ENCODE peak calls at places on chromosome 21, in eight cellular contexts. Y, J, V, U, M, L, R and E are unnamed samples. For H3K27me3, the result is how much of the 10 kb centered on the place peaks cover.

GRCh38 chr21:25974937-25975336 is 195.6 kb downstream of the APP start:
- DNase-seq in V (no peak), L (no peak), M (no peak), Y (no peak), U (no peak), R (no peak), J (no peak), E (no peak)

GRCh38 chr21:23475518-23476189 is 2131.6 kb downstream of the MRPL39 start:
- DNase-seq in J (no peak), V (no peak), U (peak), R (no peak), Y (peak), M (no peak), L (no peak), E (no peak)

GRCh38 chr21:42461185-42461520 is 34.9 kb downstream of the RSPH1 start:
- DNase-seq in M (no peak), R (no peak), U (no peak), J (no peak), Y (no peak), V (no peak), L (no peak), E (no peak)

GRCh38 chr21:42156690-42157605 is 62.0 kb upstream of the ABCG1 start:
- DNase-seq in V (peak), U (no peak), Y (no peak), R (no peak), L (no peak), M (no peak), J (no peak), E (no peak)

GRCh38 chr21:43767498-43767979 is 8.6 kb downstream of the CSTB start:
- DNase-seq in R (no peak), J (no peak), U (no peak), V (no peak), Y (no peak), L (no peak), M (no peak), E (no peak)

GRCh38 chr21:8991088-8991907 is 1530.1 kb upstream of the TPTE start:
- DNase-seq in M (no peak), U (no peak), L (no peak), J (no peak), Y (peak), V (no peak), R (no peak), E (no peak)

GRCh38 chr21:42534901-42535378 is 21.3 kb downstream of the SLC37A1 start:
- DNase-seq in R (no peak), Y (no peak), V (no peak), M (no peak), L (no peak), U (no peak), J (no peak), E (no peak)

GRCh38 chr21:42097860-42098259 is 26.7 kb downstream of the UMODL1 start:
- DNase-seq in V (no peak), Y (peak), L (peak), J (no peak), R (no peak), M (peak), U (peak), E (peak)

GRCh38 chr21:31898898-31899630 is 26.2 kb downstream of the HUNK start:
- DNase-seq in V (no peak), M (no peak), Y (no peak), J (no peak), L (no peak), U (no peak), R (no peak), E (no peak)

GRCh38 chr21:15443740-15444117 is 286.1 kb upstream of the USP25 start:
- DNase-seq in J (no peak), U (no peak), Y (no peak), L (no peak), V (no peak), R (no peak), M (no peak), E (no peak)

GRCh38 chr21:38303300-38303699 is 46.5 kb downstream of the KCNJ15 start:
- DNase-seq in M (peak), R (no peak), U (peak), L (peak), V (no peak), Y (peak), J (no peak), E (peak)

GRCh38 chr21:42991992-42992740 is 17.8 kb downstream of the PKNOX1 start:
- DNase-seq in J (no peak), U (peak), Y (peak), L (peak), R (peak), M (peak), V (no peak), E (peak)

GRCh38 chr21:38888956-38889605 is 83.4 kb downstream of the ETS2 start:
- DNase-seq in J (no peak), U (peak), L (no peak), Y (no peak), V (no peak), R (no peak), M (peak), E (peak)

GRCh38 chr21:21163904-21164303 is 165.7 kb downstream of the NCAM2 start:
- DNase-seq in R (peak), U (peak), M (peak), L (peak), V (peak), Y (peak), J (no peak), E (peak)

GRCh38 chr21:26148071-26148470 is 22.5 kb downstream of the APP start:
- DNase-seq in R (peak), V (peak), L (no peak), M (no peak), J (no peak), Y (no peak), U (no peak), E (no peak)

GRCh38 chr21:36474591-36474990 is 5.3 kb downstream of the CLDN14 start:
- DNase-seq in M (no peak), L (no peak), U (no peak), V (no peak), Y (no peak), J (no peak), R (no peak), E (no peak)

GRCh38 chr21:33230518-33231324 is 983 bp downstream of the IFNAR2 start:
- DNase-seq in M (peak), Y (peak), L (peak), R (peak), V (peak), U (peak), J (peak), E (peak)

GRCh38 chr21:42467613-42467983 is 28.4 kb downstream of the RSPH1 start:
- DNase-seq in R (no peak), Y (no peak), M (no peak), V (no peak), L (no peak), J (no peak), U (no peak), E (no peak)

GRCh38 chr21:23612210-23612609 is 1995.1 kb downstream of the MRPL39 start:
- DNase-seq in U (no peak), R (no peak), J (no peak), Y (no peak), L (no peak), V (no peak), M (no peak), E (no peak)

GRCh38 chr21:22855581-22855980 is 1857.4 kb downstream of the NCAM2 start:
- DNase-seq in R (no peak), M (no peak), J (no peak), L (no peak), U (no peak), V (no peak), Y (peak), E (no peak)

GRCh38 chr21:29342394-29342957 is 43.8 kb downstream of the BACH1 start:
- DNase-seq in V (no peak), U (peak), Y (peak), J (no peak), M (peak), R (no peak), L (peak), E (peak)
- H3K4me2 ChIP-seq in V (no peak), U (peak), Y (peak), J (no peak), M (peak), R (no peak), L (peak), E (peak)

GRCh38 chr21:45135122-45135521 is 60.7 kb downstream of the ADARB1 start:
- DNase-seq in Y (no peak), U (no peak), R (no peak), V (no peak), M (no peak), L (no peak), J (no peak), E (no peak)
- H3K9ac ChIP-seq in Y (no peak), U (no peak), R (no peak), V (no peak), M (no peak), L (no peak), J (no peak), E (no peak)

DNA sequence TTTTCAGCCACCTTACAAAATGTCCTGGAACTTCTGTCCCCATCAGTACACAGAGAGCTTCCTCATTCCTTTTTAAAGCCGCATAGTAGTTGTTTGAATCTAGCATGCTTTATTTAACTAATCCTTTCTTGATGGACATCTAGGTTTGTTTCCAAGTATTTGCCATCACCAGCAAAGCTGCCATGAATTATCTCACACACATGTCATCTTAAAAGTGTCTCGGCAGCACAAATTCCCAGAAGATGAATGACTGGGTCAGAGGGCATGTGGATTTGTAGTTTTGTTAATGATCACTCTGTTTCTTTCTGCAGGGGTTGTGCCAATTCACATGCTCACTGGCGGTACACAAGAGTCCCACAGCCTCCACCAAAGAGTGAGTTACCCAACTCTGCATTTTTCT is 68.3 kb downstream of the CLIC6 start:
- DNase-seq in J (no peak), V (no peak), M (no peak), U (peak), Y (peak), L (no peak), R (no peak), E (peak)
- H3K27me3 ChIP-seq in J (under half), V (under half), M (under half), U (under half), Y (under half), L (under half), R (under half), E (under half)

GRCh38 chr21:28518620-28519019 is 474.1 kb downstream of the LTN1 start:
- DNase-seq in V (no peak), L (no peak), Y (no peak), M (peak), U (no peak), J (no peak), R (no peak), E (peak)
- H3K4me2 ChIP-seq in V (no peak), L (no peak), Y (no peak), M (no peak), U (no peak), J (no peak), R (no peak), E (no peak)

GRCh38 chr21:34888569-34889286 is 160.4 kb downstream of the RUNX1 start:
- DNase-seq in M (peak), R (peak), Y (peak), J (peak), U (peak), V (peak), L (peak), E (peak)
- H3K9ac ChIP-seq in M (peak), R (peak), Y (peak), J (peak), U (peak), V (no peak), L (peak), E (peak)

GRCh38 chr21:45590726-45591618 is 48.7 kb upstream of the SLC19A1 start:
- DNase-seq in R (no peak), J (no peak), Y (peak), U (no peak), V (no peak), L (peak), M (no peak), E (peak)
- H3K27me3 ChIP-seq in R (under half), J (under half), Y (under half), U (under half), V (under half), L (under half), M (under half), E (under half)

GRCh38 chr21:18553786-18554185 is 150.2 kb upstream of the TMPRSS15 start:
- DNase-seq in V (no peak), U (no peak), J (no peak), L (no peak), R (no peak), M (no peak), Y (no peak), E (no peak)

GRCh38 chr21:18547347-18547746 is 143.8 kb upstream of the TMPRSS15 start:
- DNase-seq in Y (no peak), L (no peak), U (no peak), R (no peak), M (no peak), J (no peak), V (no peak), E (no peak)

GRCh38 chr21:18549214-18549905 is 145.8 kb upstream of the TMPRSS15 start:
- DNase-seq in J (no peak), M (no peak), U (no peak), Y (no peak), R (no peak), L (no peak), V (no peak), E (no peak)

GRCh38 chr21:18548249-18548648 is 144.7 kb upstream of the TMPRSS15 start:
- DNase-seq in Y (no peak), J (no peak), V (no peak), L (no peak), M (no peak), U (no peak), R (no peak), E (no peak)

DNA sequence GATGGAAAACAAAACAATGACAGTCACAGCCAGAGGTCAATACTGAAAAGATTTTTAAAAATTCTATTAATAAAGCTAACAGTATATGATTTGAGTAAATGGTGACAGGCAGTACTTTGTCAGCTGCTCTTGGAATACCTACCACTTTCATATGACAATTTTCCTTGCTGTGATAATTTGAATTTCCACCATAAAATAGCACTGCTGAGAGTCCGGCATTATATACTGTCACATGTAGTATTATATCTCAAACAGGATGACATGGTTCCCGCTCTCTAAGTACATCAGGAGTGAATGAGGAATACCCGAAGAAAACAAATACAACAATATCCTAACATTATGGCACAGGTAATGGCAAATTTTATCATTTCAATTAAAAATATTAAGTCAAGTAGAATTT is 146.8 kb upstream of the TMPRSS15 start:
- DNase-seq in V (no peak), M (no peak), Y (no peak), U (no peak), J (no peak), R (no peak), L (no peak), E (no peak)
- H3K4me2 ChIP-seq in V (no peak), M (no peak), Y (no peak), U (no peak), J (no peak), R (no peak), L (no peak), E (no peak)